ENCODE peak calls at places on chromosomes 5 and 9, in four cellular contexts. C is activated effector memory CD4-positive, alpha-beta T cell treated with Interleukin-2 at 50 U/mL for 16 hours; Z is H4; X is stimulated activated naive CD4-positive, alpha-beta T cell. I is an unnamed sample.
A peak's percentile ranks its signal among the peaks of the same experiment; 100 is the strongest.

GRCh38 chr5:36158144-36158543 is 6.2 kb downstream of the SKP2 start:
- DNase-seq in C (no peak), Z (no peak), X (no peak), I (no peak)

GRCh38 chr9:72695365-72695764 is 174.0 kb downstream of the TMC1 start:
- DNase-seq in C (no peak), Z (no peak), X (no peak), I (no peak)

GRCh38 chr5:132754947-132755346 is 7.7 kb downstream of the CCNI2 start:
- DNase-seq in C (no peak), Z (no peak), X (no peak), I (no peak)

GRCh38 chr5:59873113-59873512 is 20.4 kb downstream of the PDE4D start:
- DNase-seq in C (no peak), Z (peak; percentile 63), X (no peak), I (no peak)

GRCh38 chr5:78961743-78962142 is 23.4 kb downstream of the ARSB start:
- DNase-seq in C (no peak), Z (no peak), X (no peak), I (no peak)

GRCh38 chr9:135214054-135214640 is 126.7 kb downstream of the OLFM1 start:
- DNase-seq in C (no peak), Z (no peak), X (no peak), I (no peak)

GRCh38 chr5:141870871-141871270 is 7.3 kb downstream of the PCDH1 start:
- DNase-seq in C (no peak), Z (no peak), X (no peak), I (peak; percentile 56)

GRCh38 chr9:87869082-87869481 is 13.6 kb upstream of the SPATA31E1 start:
- DNase-seq in C (no peak), Z (no peak), X (no peak), I (no peak)

GRCh38 chr5:174344335-174344734 is 298.8 kb downstream of the NSG2 start:
- DNase-seq in C (no peak), Z (no peak), X (no peak), I (no peak)

GRCh38 chr5:95846554-95847260 is 24.2 kb upstream of the GLRX start:
- DNase-seq in C (peak; percentile 50), Z (peak; percentile 80), X (peak; percentile 20), I (peak; percentile 87)

GRCh38 chr9:101325053-101325452 is 59.8 kb downstream of the BAAT start:
- DNase-seq in C (no peak), Z (no peak), X (no peak), I (no peak)

GRCh38 chr9:88017086-88017485 is 42.8 kb upstream of the CDK20 start:
- DNase-seq in C (no peak), Z (no peak), X (no peak), I (no peak)

GRCh38 chr5:77309140-77309539 is 98.7 kb downstream of the PDE8B start:
- DNase-seq in C (no peak), Z (no peak), X (no peak), I (no peak)

GRCh38 chr5:15827786-15828185 is 327.8 kb downstream of the FBXL7 start:
- DNase-seq in C (no peak), Z (no peak), X (no peak), I (no peak)

GRCh38 chr5:175059687-175060194 is 335.4 kb downstream of the MSX2 start:
- DNase-seq in C (peak; percentile 2), Z (peak; percentile 70), X (no peak), I (no peak)